ENCODE peak calls at places on chromosomes 13 and 19, in eight cellular contexts. G, M, U, E, J, Y, P and O are unnamed samples.

GRCh38 chr13:109152941-109153340 is 523.5 kb downstream of the MYO16 start:
- DNase-seq in G (no peak), E (no peak), J (no peak), P (no peak), U (no peak), M (no peak), Y (no peak), O (no peak)

GRCh38 chr19:42283248-42284065 is 14.4 kb downstream of the CIC start:
- DNase-seq in E (peak), J (peak), Y (peak), M (peak), G (peak), P (peak), U (peak), O (peak)

GRCh38 chr13:52399708-52400107 is 6.3 kb downstream of the THSD1 start:
- DNase-seq in M (no peak), G (no peak), J (no peak), Y (no peak), U (no peak), P (no peak), E (no peak), O (no peak)

GRCh38 chr19:3146677-3147100 is 10.9 kb downstream of the GNA15 start:
- DNase-seq in E (no peak), G (no peak), J (peak), U (peak), M (no peak), Y (no peak), P (peak), O (no peak)

GRCh38 chr13:113207890-113208423 is 512 bp downstream of the PCID2 start:
- DNase-seq in J (no peak), Y (no peak), P (no peak), E (no peak), G (no peak), M (peak), U (no peak), O (no peak)

GRCh38 chr19:7947939-7948338 is 4.5 kb upstream of the TIMM44 start:
- DNase-seq in G (no peak), M (no peak), J (no peak), Y (no peak), U (no peak), P (no peak), E (no peak), O (no peak)

GRCh38 chr13:51000576-51001260 is 91.1 kb downstream of the RNASEH2B start:
- DNase-seq in Y (no peak), M (no peak), U (no peak), P (no peak), G (no peak), E (no peak), J (no peak), O (no peak)

GRCh38 chr19:18783958-18784785 is 6.9 kb downstream of the COMP start:
- DNase-seq in U (no peak), G (no peak), Y (no peak), M (no peak), J (no peak), P (no peak), E (no peak), O (no peak)

GRCh38 chr13:73970413-73971055 is 163.7 kb downstream of the KLF12 start:
- DNase-seq in Y (no peak), G (no peak), U (no peak), M (no peak), E (no peak), J (no peak), P (no peak), O (no peak)

GRCh38 chr13:101875717-101876393 is 423.4 kb downstream of the ITGBL1 start:
- DNase-seq in J (no peak), G (peak), M (peak), U (no peak), Y (no peak), E (peak), P (no peak), O (no peak)

GRCh38 chr19:3383121-3383722 is 16.8 kb downstream of the NFIC start:
- DNase-seq in E (no peak), M (no peak), G (no peak), Y (no peak), P (no peak), J (no peak), U (no peak), O (no peak)

GRCh38 chr19:37227996-37228395 is 10.0 kb downstream of the ZNF383 start:
- DNase-seq in Y (no peak), M (no peak), E (no peak), P (peak), U (no peak), G (no peak), J (no peak), O (no peak)

GRCh38 chr13:45859682-45860081 is 8.1 kb upstream of the SIAH3 start:
- DNase-seq in E (no peak), J (no peak), Y (no peak), P (no peak), M (no peak), G (no peak), U (no peak), O (no peak)

GRCh38 chr13:74206061-74206561 is 71.9 kb upstream of the KLF12 start:
- DNase-seq in U (no peak), J (no peak), M (peak), P (no peak), E (peak), G (no peak), Y (no peak), O (no peak)

GRCh38 chr13:86002921-86003488 is 203.8 kb upstream of the SLITRK6 start:
- DNase-seq in P (no peak), G (no peak), J (no peak), M (no peak), E (no peak), Y (no peak), U (no peak), O (no peak)

GRCh38 chr13:30077338-30077737 is 226.9 kb upstream of the UBL3 start:
- DNase-seq in U (no peak), E (no peak), P (no peak), Y (no peak), M (no peak), J (no peak), G (no peak), O (no peak)

GRCh38 chr19:57078802-57079201 is 41.0 kb upstream of the USP29 start:
- DNase-seq in E (no peak), U (no peak), J (no peak), G (no peak), P (no peak), M (no peak), Y (no peak), O (no peak)

GRCh38 chr19:10760268-10760944 is 42.5 kb downstream of the DNM2 start:
- DNase-seq in Y (peak), P (peak), U (peak), J (no peak), M (no peak), G (no peak), E (no peak), O (no peak)

GRCh38 chr19:45468803-45469131 is 971 bp downstream of the FOSB start:
- DNase-seq in E (no peak), J (peak), P (no peak), G (no peak), U (no peak), M (no peak), Y (no peak), O (no peak)

GRCh38 chr13:50282016-50282415 is 266.8 kb downstream of the KCNRG start:
- DNase-seq in Y (no peak), G (no peak), J (no peak), M (no peak), U (no peak), E (no peak), P (no peak), O (no peak)

GRCh38 chr19:749811-750210 is 1.1 kb upstream of the MISP start:
- DNase-seq in J (no peak), U (no peak), M (no peak), Y (no peak), E (no peak), P (no peak), G (no peak), O (no peak)

GRCh38 chr19:30428281-30428680 is 56.1 kb downstream of the ZNF536 start:
- DNase-seq in P (no peak), J (no peak), G (no peak), E (no peak), M (no peak), Y (no peak), U (no peak), O (no peak)

GRCh38 chr19:34253711-34254551 is 423 bp upstream of the GARRE1 start:
- DNase-seq in P (peak), E (peak), J (peak), M (no peak), G (no peak), Y (peak), U (peak), O (peak)

GRCh38 chr19:13864513-13865242 is 12.3 kb upstream of the NANOS3 start:
- DNase-seq in J (no peak), G (no peak), P (no peak), M (no peak), E (no peak), U (no peak), Y (no peak), O (no peak)

GRCh38 chr19:33693678-33694077 is 71.9 kb downstream of the CHST8 start:
- DNase-seq in G (no peak), M (no peak), Y (no peak), U (no peak), J (no peak), P (no peak), E (no peak), O (no peak)

GRCh38 chr13:43364210-43365041 is 341.0 kb downstream of the DNAJC15 start:
- DNase-seq in M (no peak), J (no peak), G (no peak), P (no peak), E (no peak), U (no peak), Y (no peak), O (peak)

GRCh38 chr13:56755181-56755580 is 385.5 kb upstream of the PRR20A start:
- DNase-seq in Y (no peak), U (no peak), P (no peak), M (no peak), J (no peak), E (no peak), G (no peak), O (no peak)

GRCh38 chr13:36666482-36667264 is 7.1 kb upstream of the SERTM1 start:
- DNase-seq in E (no peak), M (no peak), J (no peak), U (no peak), P (no peak), Y (no peak), G (no peak), O (no peak)

GRCh38 chr13:100694722-100695644 is 20.4 kb upstream of the TMTC4 start:
- DNase-seq in Y (no peak), J (no peak), U (no peak), E (no peak), M (peak), G (peak), P (no peak), O (peak)

GRCh38 chr13:80664930-80665329 is 324.0 kb upstream of the SPRY2 start:
- DNase-seq in E (no peak), P (no peak), G (no peak), Y (no peak), J (no peak), M (no peak), U (no peak), O (no peak)

GRCh38 chr13:46495647-46496046 is 57.3 kb upstream of the LRCH1 start:
- DNase-seq in E (no peak), G (no peak), P (no peak), M (peak), J (no peak), U (no peak), Y (no peak), O (no peak)

GRCh38 chr19:1672038-1672768 is 19.8 kb upstream of the TCF3 start:
- DNase-seq in E (no peak), Y (no peak), G (no peak), J (peak), P (peak), M (no peak), U (peak), O (no peak)

GRCh38 chr19:41376241-41376997 is at the start of gene TMEM91:
- DNase-seq in P (no peak), U (no peak), G (peak), M (peak), E (no peak), Y (no peak), J (no peak), O (no peak)

GRCh38 chr19:34499155-34499834 is 17.7 kb downstream of the WTIP start:
- DNase-seq in E (no peak), M (no peak), G (no peak), U (no peak), J (no peak), P (no peak), Y (no peak), O (no peak)

GRCh38 chr19:952680-953500 is 27.1 kb downstream of the ARID3A start:
- DNase-seq in P (peak), U (no peak), G (no peak), J (no peak), Y (no peak), M (no peak), E (no peak), O (no peak)

GRCh38 chr19:29483641-29483920 is 42.2 kb upstream of the VSTM2B start:
- DNase-seq in U (no peak), J (no peak), P (no peak), G (no peak), M (no peak), Y (no peak), E (no peak), O (no peak)

GRCh38 chr19:42323473-42323851 is 2.0 kb upstream of the MEGF8 start:
- DNase-seq in M (no peak), E (no peak), U (no peak), J (no peak), G (no peak), Y (no peak), P (no peak), O (no peak)